ENCODE peak calls at places on chromosomes 5 and 9, in six cellular contexts. P, F, X, R, A and V are unnamed samples.

GRCh38 chr5:173729079-173729765 is 112.8 kb upstream of the BOD1 start:
- DNase-seq in P (no peak), F (no peak), X (no peak), R (no peak), A (no peak), V (no peak)

GRCh38 chr9:98990181-98990870 is 46.6 kb downstream of the COL15A1 start:
- DNase-seq in P (no peak), F (no peak), X (no peak), R (no peak), A (no peak), V (no peak)

GRCh38 chr9:91071185-91071990 is 269.8 kb downstream of the SYK start:
- DNase-seq in P (peak), F (no peak), X (no peak), R (no peak), A (peak), V (no peak)

GRCh38 chr5:66596791-66597757 is 881 bp downstream of the MAST4 start:
- DNase-seq in P (no peak), F (no peak), X (no peak), R (peak), A (no peak), V (peak)

GRCh38 chr5:94268226-94268625 is 350.2 kb downstream of the KIAA0825 start:
- DNase-seq in P (no peak), F (no peak), X (no peak), R (no peak), A (no peak), V (no peak)

GRCh38 chr9:32728181-32728580 is 55.2 kb upstream of the TMEM215 start:
- DNase-seq in P (no peak), F (no peak), X (no peak), R (no peak), A (no peak), V (no peak)

GRCh38 chr9:97615439-97616072 is 17.6 kb downstream of the TSTD2 start:
- DNase-seq in P (peak), F (no peak), X (no peak), R (no peak), A (peak), V (no peak)

GRCh38 chr5:44388504-44389409 is 463 bp downstream of the FGF10 start:
- DNase-seq in P (no peak), F (no peak), X (no peak), R (no peak), A (no peak), V (no peak)

GRCh38 chr5:150485770-150486401 is 22.0 kb upstream of the NDST1 start:
- DNase-seq in P (no peak), F (no peak), X (no peak), R (peak), A (peak), V (peak)

GRCh38 chr5:33441241-33441844 is 578 bp downstream of the TARS1 start:
- DNase-seq in P (peak), F (no peak), X (peak), R (no peak), A (peak), V (no peak)

GRCh38 chr5:6472792-6473191 is 24.1 kb downstream of the UBE2QL1 start:
- DNase-seq in P (peak), F (no peak), X (no peak), R (no peak), A (no peak), V (no peak)

GRCh38 chr9:133303266-133304157 is 28.5 kb upstream of the ABO start:
- DNase-seq in P (no peak), F (no peak), X (no peak), R (no peak), A (no peak), V (no peak)

GRCh38 chr9:100204796-100205195 is 105.8 kb downstream of the INVS start:
- DNase-seq in P (no peak), F (no peak), X (no peak), R (no peak), A (no peak), V (no peak)

GRCh38 chr5:4113426-4113825 is 517.8 kb downstream of the IRX1 start:
- DNase-seq in P (no peak), F (no peak), X (no peak), R (no peak), A (no peak), V (no peak)

GRCh38 chr5:74179701-74180100 is 460.8 kb downstream of the ENC1 start:
- DNase-seq in P (no peak), F (no peak), X (no peak), R (no peak), A (no peak), V (no peak)

GRCh38 chr9:847505-847904 is 6.0 kb downstream of the DMRT1 start:
- DNase-seq in P (no peak), F (no peak), X (no peak), R (no peak), A (no peak), V (no peak)

GRCh38 chr5:111999286-111999685 is 242.3 kb upstream of the NREP start:
- DNase-seq in P (no peak), F (no peak), X (no peak), R (no peak), A (no peak), V (no peak)

GRCh38 chr5:178606269-178606668 is 16.1 kb upstream of the COL23A1 start:
- DNase-seq in P (no peak), F (no peak), X (no peak), R (no peak), A (no peak), V (no peak)

GRCh38 chr5:77277764-77278163 is 67.3 kb downstream of the PDE8B start:
- DNase-seq in P (no peak), F (no peak), X (no peak), R (no peak), A (no peak), V (no peak)

GRCh38 chr9:123431581-123431980 is 75.6 kb downstream of the CRB2 start:
- DNase-seq in P (no peak), F (no peak), X (no peak), R (no peak), A (no peak), V (no peak)

GRCh38 chr5:79488775-79489174 is 25.2 kb downstream of the HOMER1 start:
- DNase-seq in P (no peak), F (no peak), X (no peak), R (no peak), A (no peak), V (no peak)

GRCh38 chr5:172739385-172739784 is 31.6 kb downstream of the DUSP1 start:
- DNase-seq in P (no peak), F (no peak), X (no peak), R (no peak), A (no peak), V (no peak)

GRCh38 chr9:118503236-118503635 is 799.0 kb downstream of the TLR4 start:
- DNase-seq in P (no peak), F (no peak), X (no peak), R (no peak), A (no peak), V (no peak)

GRCh38 chr5:362189-362588 is 40.7 kb downstream of the AHRR start:
- DNase-seq in P (no peak), F (no peak), X (no peak), R (no peak), A (no peak), V (no peak)

GRCh38 chr9:19127881-19128719 is 808 bp upstream of the PLIN2 start:
- DNase-seq in P (no peak), F (no peak), X (no peak), R (no peak), A (no peak), V (no peak)

GRCh38 chr9:92931606-92932005 is 15.7 kb upstream of the FGD3 start:
- DNase-seq in P (no peak), F (no peak), X (no peak), R (no peak), A (no peak), V (no peak)

GRCh38 chr9:37897665-37898064 is 6.3 kb downstream of the SLC25A51 start:
- DNase-seq in P (no peak), F (no peak), X (no peak), R (no peak), A (no peak), V (no peak)

GRCh38 chr5:169663537-169663936 is 26.5 kb downstream of the DOCK2 start:
- DNase-seq in P (no peak), F (no peak), X (no peak), R (no peak), A (no peak), V (no peak)

GRCh38 chr9:92706218-92706940 is 36.4 kb upstream of the IPPK start:
- DNase-seq in P (peak), F (no peak), X (no peak), R (no peak), A (peak), V (no peak)

GRCh38 chr9:123883634-123884033 is 46.3 kb downstream of the DENND1A start:
- DNase-seq in P (no peak), F (no peak), X (no peak), R (no peak), A (no peak), V (no peak)

GRCh38 chr5:168407222-168407621 is 79.0 kb upstream of the RARS1 start:
- DNase-seq in P (no peak), F (no peak), X (no peak), R (no peak), A (no peak), V (no peak)

GRCh38 chr9:114516913-114517312 is 11.6 kb upstream of the WHRN start:
- DNase-seq in P (no peak), F (no peak), X (no peak), R (no peak), A (no peak), V (no peak)

GRCh38 chr5:37971483-37972024 is 131.7 kb upstream of the GDNF start:
- DNase-seq in P (no peak), F (no peak), X (no peak), R (no peak), A (no peak), V (no peak)

GRCh38 chr9:136729144-136729543 is 13.6 kb downstream of the LCN10 start:
- DNase-seq in P (no peak), F (no peak), X (no peak), R (no peak), A (no peak), V (no peak)

GRCh38 chr9:136726631-136727191 is 14.3 kb downstream of the DIPK1B start:
- DNase-seq in P (peak), F (no peak), X (peak), R (no peak), A (no peak), V (peak)

GRCh38 chr9:136728548-136729123 is 14.1 kb downstream of the LCN10 start:
- DNase-seq in P (no peak), F (no peak), X (no peak), R (no peak), A (peak), V (no peak)

GRCh38 chr9:136729926-136730325 is 12.8 kb downstream of the LCN10 start:
- DNase-seq in P (no peak), F (no peak), X (no peak), R (no peak), A (no peak), V (no peak)

DNA sequence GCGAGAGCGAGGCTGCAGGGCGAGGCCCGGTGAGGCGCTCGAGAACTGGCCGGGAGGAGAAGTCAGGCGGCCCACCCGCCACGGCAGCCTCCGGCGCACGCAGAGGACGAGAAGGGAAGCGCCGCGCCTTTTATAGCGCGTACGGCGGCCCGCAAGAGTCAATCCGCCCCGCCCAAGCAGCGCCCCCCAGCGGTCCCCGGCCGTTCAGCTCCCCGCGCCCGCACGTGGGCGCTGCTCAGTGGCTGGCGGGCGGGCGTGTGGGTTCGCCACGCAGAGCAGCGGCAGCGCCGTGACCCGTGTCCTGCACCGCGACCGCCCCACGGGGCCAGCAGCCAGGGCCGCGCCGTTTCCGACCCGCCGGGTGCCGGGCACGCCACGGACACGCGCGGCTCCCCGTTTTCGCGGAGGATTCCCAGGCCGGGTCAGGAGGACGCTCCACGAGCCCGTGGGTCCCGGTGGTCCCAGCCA is 14.6 kb downstream of the LCN10 start:
- DNase-seq in P (peak), F (no peak), X (peak), R (peak), A (peak), V (peak)
- TF ChIP-seq POLR2A in P (peak), F (no peak), X (peak), R (peak), A (peak), V (peak)

GRCh38 chr9:126299706-126300276 is 26.8 kb upstream of the MVB12B start:
- DNase-seq in P (peak), F (no peak), X (no peak), R (no peak), A (no peak), V (no peak)
- TF ChIP-seq TAF1 in P (no peak), F (no peak), X (no peak), R (no peak), A (no peak), V (no peak)

DNA sequence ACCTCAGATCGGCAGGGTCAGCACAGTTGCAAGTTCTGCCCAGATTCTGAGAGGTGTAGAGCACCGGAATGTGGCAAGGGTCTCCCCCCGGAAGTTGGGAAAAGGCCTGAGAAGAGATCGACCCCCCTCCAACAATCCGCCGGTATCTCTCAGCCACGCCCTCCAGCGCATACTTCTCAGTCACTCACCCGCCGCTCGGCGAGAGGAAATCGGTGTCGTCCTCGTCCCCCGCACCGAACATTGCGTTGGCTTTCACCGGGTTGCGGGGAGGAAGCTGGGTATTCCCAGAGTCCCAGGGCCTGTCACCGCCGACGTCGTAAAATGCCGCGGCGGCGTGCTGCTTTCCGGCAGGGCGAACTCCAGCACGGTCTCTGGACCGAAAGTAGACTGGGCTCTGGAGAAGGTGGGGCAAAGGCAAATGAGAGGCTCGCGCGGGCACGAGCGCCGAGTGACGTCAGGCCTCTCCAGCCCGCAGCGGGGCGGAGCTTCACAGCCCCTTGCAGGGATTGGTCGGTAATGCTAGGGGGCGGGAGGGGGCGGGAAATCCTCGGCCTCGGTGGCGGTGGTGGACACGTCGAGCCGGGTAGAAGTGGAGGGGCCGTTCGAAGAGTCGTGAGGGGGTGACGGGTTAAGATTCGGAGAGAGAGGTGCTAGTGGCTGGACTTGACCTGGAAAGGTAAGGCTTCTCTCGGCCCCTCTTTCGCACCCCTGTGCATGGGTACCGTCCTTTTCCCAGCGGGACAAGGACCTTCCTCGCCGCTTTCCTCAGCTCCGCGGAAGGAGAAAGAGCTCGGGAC is at the start of the genes FKBP15 and SLC31A1:
- DNase-seq in P (peak), F (peak), X (peak), R (peak), A (peak), V (peak)
- TF ChIP-seq POLR2A in P (peak), F (peak), X (peak), R (peak), A (peak), V (peak)

DNA sequence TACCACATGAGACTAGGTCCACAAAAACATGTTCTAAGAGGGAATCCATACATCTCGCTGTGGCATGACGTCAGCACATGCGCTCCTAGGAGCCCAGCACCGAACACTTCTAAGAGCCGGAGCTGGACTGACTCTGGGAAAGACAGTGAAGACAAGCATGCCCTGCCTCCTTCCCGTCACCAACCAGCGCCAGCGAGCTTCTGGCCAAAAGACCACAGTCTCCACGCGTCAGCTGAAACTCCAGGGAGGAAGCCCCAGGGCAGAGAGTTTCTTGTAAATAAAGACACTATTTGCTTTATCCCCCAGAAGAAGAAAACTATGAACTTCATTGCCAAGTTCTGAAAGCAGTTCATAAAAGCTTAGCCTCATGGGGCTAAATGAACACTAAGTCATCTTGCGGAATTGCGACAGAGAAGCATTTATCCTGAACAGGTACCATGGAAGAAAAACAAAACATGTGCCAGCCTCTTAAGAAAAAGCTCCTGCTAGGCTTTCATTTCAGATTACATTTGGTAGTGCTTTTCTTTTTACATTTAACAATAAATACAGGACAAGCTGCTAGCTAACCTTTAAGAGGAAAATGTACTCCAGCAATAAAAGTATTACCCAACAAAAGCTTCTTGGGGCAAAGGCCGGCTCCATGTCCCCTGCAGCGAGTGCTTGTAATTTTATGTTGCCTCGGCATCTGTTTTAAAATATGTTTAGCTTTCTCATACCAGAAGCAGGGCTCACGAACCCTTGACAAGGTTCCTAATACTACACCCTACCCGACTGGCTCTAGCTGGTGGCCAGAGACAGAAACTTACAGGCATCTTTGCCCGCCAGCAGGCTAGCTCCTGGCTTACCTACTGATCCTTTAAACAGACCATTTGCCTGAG is 96.5 kb downstream of the PRRT1B start:
- DNase-seq in P (no peak), F (no peak), X (no peak), R (no peak), A (no peak), V (no peak)
- TF ChIP-seq TAF1 in P (no peak), F (no peak), X (no peak), R (no peak), A (no peak), V (no peak)

DNA sequence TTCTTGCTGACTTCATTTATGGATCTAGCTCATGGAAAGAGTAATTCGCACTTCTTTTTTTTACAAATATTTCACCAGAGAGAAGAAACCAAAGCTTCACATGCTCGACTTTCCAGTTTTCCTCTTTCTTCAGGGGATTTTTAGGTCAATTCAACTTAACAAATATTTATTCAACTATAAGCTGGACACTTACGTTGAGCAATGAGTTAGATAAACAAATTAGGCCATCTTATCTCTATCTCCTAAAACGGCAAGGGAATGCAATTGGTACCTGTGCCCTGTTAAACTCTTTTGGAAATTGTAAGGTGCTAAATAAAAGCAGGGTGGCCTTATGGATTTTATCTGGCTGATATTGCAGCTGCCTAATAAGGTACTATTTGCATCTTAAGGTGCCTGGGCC is 145.1 kb upstream of the RAI14 start:
- DNase-seq in P (no peak), F (no peak), X (no peak), R (no peak), A (no peak), V (no peak)
- TF ChIP-seq POLR2A in P (no peak), F (no peak), X (no peak), R (no peak), A (no peak), V (no peak)

GRCh38 chr5:104418056-104418455 is 855.5 kb upstream of the NUDT12 start:
- DNase-seq in P (no peak), F (no peak), X (no peak), R (no peak), A (no peak), V (no peak)

GRCh38 chr5:104412649-104413240 is 850.2 kb upstream of the NUDT12 start:
- DNase-seq in P (peak), F (peak), X (no peak), R (no peak), A (no peak), V (no peak)
- TF ChIP-seq TAF1 in P (no peak), F (no peak), X (no peak), R (no peak), A (no peak), V (no peak)

DNA sequence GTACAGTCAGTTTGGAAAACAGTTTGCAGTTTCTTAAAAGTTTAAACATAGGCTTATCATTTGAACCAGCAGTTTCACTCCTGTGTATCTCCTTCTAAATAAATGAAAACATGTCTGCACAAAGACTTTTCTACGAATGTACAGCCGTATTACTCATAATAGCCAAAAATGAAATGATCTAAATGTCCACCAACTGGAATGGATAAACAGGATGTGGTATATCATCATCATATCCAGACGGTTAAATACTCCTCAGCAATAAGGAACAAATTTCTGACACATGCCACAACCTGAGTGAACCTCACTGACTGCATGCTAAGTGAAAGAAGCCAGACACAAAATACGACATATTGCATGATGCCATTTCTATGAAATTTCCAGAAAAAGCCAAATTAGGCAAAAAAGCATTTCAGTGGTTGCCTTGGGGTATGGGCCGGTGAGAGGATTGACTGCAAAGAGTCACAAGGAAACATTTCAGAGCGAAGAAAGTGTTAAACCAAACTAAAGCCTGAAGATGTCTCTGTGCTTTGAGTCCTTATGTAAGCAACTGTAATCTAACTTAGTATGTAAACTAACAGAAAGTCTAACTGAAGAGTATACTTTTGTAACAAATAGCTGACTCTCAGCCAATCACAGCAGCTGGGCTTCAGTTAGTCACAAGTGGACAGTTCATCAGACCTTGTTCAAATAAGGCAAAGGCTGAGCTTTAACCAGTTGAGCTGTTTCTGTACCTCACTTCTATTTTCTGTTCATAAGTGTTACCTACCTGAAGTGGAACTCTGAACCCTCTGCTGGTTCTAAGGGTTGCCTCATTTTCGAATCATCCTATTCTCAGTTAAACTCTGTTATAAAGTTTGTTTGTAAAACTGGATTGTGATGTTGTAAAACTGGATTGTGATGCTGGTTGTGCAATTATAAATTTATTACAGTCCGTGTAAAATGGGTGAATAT is 65.2 kb downstream of the TRIO start:
- DNase-seq in P (peak), F (no peak), X (peak), R (no peak), A (no peak), V (no peak)
- TF ChIP-seq POLR2A in P (peak), F (no peak), X (no peak), R (peak), A (no peak), V (peak)